ENCODE peak calls at places on chromosomes 11 and 22, in nine cellular contexts. O is amygdala, Z is HFFc6, R is EL, E is M059J, U is pulmonary artery endothelial cell, B is transverse colon, T is H54, Q is HTR-8/SVneo. D is an unnamed sample.

GRCh38 chr22:23452231-23453010 is 127.7 kb downstream of the IGLL1 start:
- DNase-seq in O (no peak), Z (no peak), R (no peak), E (no peak), U (no peak), B (no peak), T (no peak), Q (no peak), D (no peak)

GRCh38 chr22:50270302-50271010 is at the start of gene MAPK11:
- DNase-seq in O (peak), Z (peak), R (peak), E (peak), U (no peak), B (peak), T (peak), Q (no peak), D (no peak)

GRCh38 chr11:45795379-45795778 is 9.6 kb upstream of the SLC35C1 start:
- DNase-seq in O (no peak), Z (no peak), R (no peak), E (no peak), U (no peak), B (no peak), T (no peak), Q (no peak), D (no peak)

GRCh38 chr11:61900251-61900650 is 8.9 kb upstream of the FADS3 start:
- DNase-seq in O (no peak), Z (no peak), R (no peak), E (no peak), U (no peak), B (no peak), T (no peak), Q (no peak), D (no peak)

GRCh38 chr11:29214833-29215232 is 802.0 kb downstream of the KCNA4 start:
- DNase-seq in O (no peak), Z (peak), R (peak), E (no peak), U (no peak), B (no peak), T (no peak), Q (no peak), D (no peak)

GRCh38 chr11:80182906-80183305 is 742.1 kb upstream of the TENM4 start:
- DNase-seq in O (no peak), Z (no peak), R (no peak), E (peak), U (no peak), B (no peak), T (no peak), Q (no peak), D (no peak)

GRCh38 chr11:115161876-115162275 is 342.3 kb downstream of the CADM1 start:
- DNase-seq in O (no peak), Z (no peak), R (no peak), E (no peak), U (no peak), B (no peak), T (no peak), Q (no peak), D (no peak)

GRCh38 chr22:30198152-30198845 is 48.3 kb downstream of the LIF start:
- DNase-seq in O (no peak), Z (no peak), R (no peak), E (no peak), U (no peak), B (no peak), T (no peak), Q (no peak), D (no peak)

GRCh38 chr11:36409152-36409713 is 100.8 kb downstream of the TRAF6 start:
- DNase-seq in O (no peak), Z (no peak), R (peak), E (peak), U (peak), B (no peak), T (no peak), Q (no peak), D (no peak)

GRCh38 chr11:1300121-1300520 is 9.3 kb downstream of the TOLLIP start:
- DNase-seq in O (no peak), Z (no peak), R (no peak), E (no peak), U (no peak), B (no peak), T (no peak), Q (no peak), D (no peak)

GRCh38 chr11:1842149-1843097 is 3.6 kb downstream of the TNNI2 start:
- DNase-seq in O (no peak), Z (no peak), R (no peak), E (no peak), U (no peak), B (no peak), T (no peak), Q (no peak), D (no peak)

GRCh38 chr11:118151421-118151820 is 1.2 kb downstream of the SCN4B start:
- DNase-seq in O (no peak), Z (no peak), R (no peak), E (peak), U (no peak), B (no peak), T (no peak), Q (no peak), D (no peak)

GRCh38 chr22:47303161-47303890 is 540.9 kb downstream of the TBC1D22A start:
- DNase-seq in O (no peak), Z (no peak), R (no peak), E (no peak), U (no peak), B (no peak), T (no peak), Q (no peak), D (no peak)

GRCh38 chr11:30368394-30368793 is 45.5 kb downstream of the ARL14EP start:
- DNase-seq in O (no peak), Z (no peak), R (no peak), E (no peak), U (no peak), B (no peak), T (no peak), Q (no peak), D (no peak)